ENCODE peak calls at places on chromosomes 5 and 9, in five cellular contexts. S is right cardiac atrium, C is COR-L47, Q is adrenal gland, L is pons. N is an unnamed sample.

GRCh38 chr5:113359419-113359818 is 75.4 kb downstream of the TSSK1B start:
- DNase-seq in C (no peak), S (no peak), L (no peak), Q (no peak), N (no peak)

GRCh38 chr9:826500-827280 is 14.8 kb upstream of the DMRT1 start:
- DNase-seq in S (no peak), L (no peak), C (no peak), Q (no peak), N (no peak)

GRCh38 chr5:81789033-81789432 is 38.1 kb upstream of the SSBP2 start:
- DNase-seq in Q (no peak), S (no peak), L (no peak), C (no peak), N (no peak)

GRCh38 chr5:150627731-150628545 is 12.5 kb upstream of the SYNPO start:
- DNase-seq in C (no peak), Q (peak; percentile 32), L (no peak), S (peak; percentile 46), N (peak; percentile 25)

GRCh38 chr9:20950707-20951106 is 80.7 kb downstream of the HACD4 start:
- DNase-seq in Q (no peak), S (no peak), C (no peak), L (no peak), N (no peak)

GRCh38 chr9:37300620-37301368 is 121.7 kb upstream of the GRHPR start:
- DNase-seq in S (no peak), Q (no peak), L (no peak), C (no peak), N (no peak)

GRCh38 chr9:101387871-101388506 is 3.2 kb upstream of the BAAT start:
- DNase-seq in L (peak; percentile 79), S (no peak), Q (no peak), C (peak; percentile 79), N (no peak)

GRCh38 chr5:14399054-14399657 is 182.4 kb upstream of the OTULINL start:
- DNase-seq in S (no peak), L (peak; percentile 79), Q (no peak), C (peak; percentile 42), N (no peak)

GRCh38 chr5:158406884-158407790 is 548.2 kb upstream of the CLINT1 start:
- DNase-seq in C (no peak), L (no peak), S (no peak), Q (no peak), N (no peak)

GRCh38 chr9:134204041-134204440 is 39.7 kb upstream of the RNU6ATAC start:
- DNase-seq in L (no peak), Q (no peak), C (no peak), S (no peak), N (no peak)

GRCh38 chr9:121717141-121717749 is 65.8 kb downstream of the DAB2IP start:
- DNase-seq in Q (no peak), L (no peak), S (peak; percentile 26), C (no peak), N (no peak)

GRCh38 chr5:159198063-159199036 is 11.0 kb downstream of the RNF145 start:
- DNase-seq in C (no peak), S (no peak), Q (no peak), L (no peak), N (no peak)

GRCh38 chr9:14141736-14142135 is 172.2 kb downstream of the NFIB start:
- DNase-seq in C (no peak), Q (no peak), L (no peak), S (no peak), N (no peak)

GRCh38 chr5:78293856-78294249 is 645 bp downstream of the AP3B1 start:
- DNase-seq in L (no peak), S (no peak), C (no peak), Q (no peak), N (no peak)

GRCh38 chr5:67081259-67081658 is 115.3 kb downstream of the CD180 start:
- DNase-seq in C (no peak), S (no peak), Q (no peak), L (no peak), N (no peak)

GRCh38 chr5:73969195-73970059 is 343.4 kb downstream of the ARHGEF28 start:
- DNase-seq in L (no peak), S (no peak), Q (no peak), C (no peak), N (no peak)

GRCh38 chr5:83069406-83069805 is 7.8 kb downstream of the TMEM167A start:
- DNase-seq in L (no peak), S (no peak), C (no peak), Q (no peak), N (no peak)

GRCh38 chr5:10624244-10624643 is 60.4 kb downstream of the ANKRD33B start:
- DNase-seq in L (no peak), Q (peak; percentile 3), C (no peak), S (no peak), N (no peak)

GRCh38 chr5:40813698-40814281 is 15.6 kb upstream of the PRKAA1 start:
- DNase-seq in S (no peak), Q (no peak), L (no peak), C (no peak), N (no peak)

GRCh38 chr5:115920171-115920725 is 42.0 kb upstream of the LVRN start:
- DNase-seq in Q (no peak), L (no peak), S (no peak), C (no peak), N (no peak)

GRCh38 chr5:80481019-80481893 is 6.6 kb upstream of the FAM151B start:
- DNase-seq in Q (peak; percentile 54), L (peak; percentile 22), S (no peak), C (peak; percentile 15), N (no peak)

GRCh38 chr5:112737088-112737471 is 605 bp upstream of the APC start:
- DNase-seq in C (no peak), S (no peak), L (peak; percentile 45), Q (no peak), N (no peak)

GRCh38 chr9:37471942-37472679 is 6.9 kb upstream of the ZBTB5 start:
- DNase-seq in L (peak; percentile 46), C (no peak), Q (no peak), S (no peak), N (no peak)

GRCh38 chr5:147403659-147404640 is 105.9 kb downstream of the DPYSL3 start:
- DNase-seq in S (peak; percentile 80), C (no peak), Q (peak; percentile 74), L (peak; percentile 29), N (peak; percentile 52)

GRCh38 chr5:136000147-136000546 is 28.6 kb upstream of the TGFBI start:
- DNase-seq in C (no peak), S (no peak), Q (no peak), L (no peak), N (no peak)

N was measured in heart left ventricle.